ENCODE peak calls at places on chromosomes 6 and 20, in eight cellular contexts. J is prostate gland; P is hypothalamus; K is cardiac fibroblast; H is activated CD8-positive, alpha-beta memory T cell treated with anti-CD3 and anti-CD28 coated beads for 4 hours; M is stomach; C is effector CD4-positive, alpha-beta T cell; O is lower leg skin. A is an unnamed sample.

GRCh38 chr6:4564746-4565145 is 211.5 kb upstream of the CDYL start:
- DNase-seq in J (no peak), P (no peak), K (no peak), H (no peak), M (no peak), C (no peak), O (no peak), A (no peak)

GRCh38 chr6:34044945-34045595 is 100.8 kb downstream of the GRM4 start:
- DNase-seq in J (no peak), P (no peak), K (no peak), H (no peak), M (no peak), C (no peak), O (no peak), A (no peak)

GRCh38 chr6:8628063-8628462 is 192.7 kb upstream of the SLC35B3 start:
- DNase-seq in J (no peak), P (no peak), K (no peak), H (no peak), M (no peak), C (no peak), O (no peak), A (no peak)

GRCh38 chr6:165106261-165106660 is 203.1 kb downstream of the C6orf118 start:
- DNase-seq in J (no peak), P (no peak), K (no peak), H (no peak), M (no peak), C (no peak), O (no peak), A (no peak)

GRCh38 chr6:14775528-14775927 is 470.3 kb upstream of the JARID2 start:
- DNase-seq in J (no peak), P (no peak), K (peak; percentile 5), H (no peak), M (no peak), C (no peak), O (no peak), A (no peak)

GRCh38 chr6:170295519-170296422 is 4.9 kb upstream of the DLL1 start:
- DNase-seq in J (peak; percentile 41), P (no peak), K (no peak), H (no peak), M (peak; percentile 37), C (no peak), O (no peak), A (peak; percentile 13)

GRCh38 chr6:4059115-4059777 is 19.7 kb downstream of the FAM217A start:
- DNase-seq in J (no peak), P (no peak), K (peak; percentile 67), H (peak; percentile 45), M (no peak), C (peak; percentile 34), O (no peak), A (peak; percentile 13)

GRCh38 chr20:24027229-24027628 is 38.6 kb upstream of the GGTLC1 start:
- DNase-seq in J (peak; percentile 8), P (no peak), K (peak; percentile 84), H (peak; percentile 66), M (peak; percentile 40), C (peak; percentile 47), O (peak; percentile 74), A (peak; percentile 34)

GRCh38 chr6:40689181-40689580 is 102.0 kb upstream of the LRFN2 start:
- DNase-seq in J (no peak), P (no peak), K (no peak), H (no peak), M (no peak), C (no peak), O (no peak), A (no peak)

GRCh38 chr20:52230406-52230805 is 38.8 kb upstream of the ZFP64 start:
- DNase-seq in J (no peak), P (no peak), K (peak; percentile 43), H (no peak), M (no peak), C (no peak), O (no peak), A (no peak)

GRCh38 chr20:45880988-45881788 is at the start of gene ZSWIM1:
- DNase-seq in J (peak; percentile 100), P (peak; percentile 93), K (peak; percentile 99), H (peak; percentile 95), M (peak; percentile 100), C (peak; percentile 99), O (peak; percentile 100), A (peak; percentile 99)

GRCh38 chr6:33197431-33198048 is 2.9 kb downstream of the RXRB start:
- DNase-seq in J (peak; percentile 36), P (no peak), K (peak; percentile 83), H (no peak), M (peak; percentile 76), C (no peak), O (no peak), A (no peak)

GRCh38 chr6:26121141-26122004 is 34.1 kb downstream of the HFE start:
- DNase-seq in J (no peak), P (no peak), K (no peak), H (no peak), M (no peak), C (no peak), O (no peak), A (no peak)

GRCh38 chr20:45011108-45011526 is 44.8 kb downstream of the STK4 start:
- DNase-seq in J (peak; percentile 46), P (peak; percentile 1), K (peak; percentile 86), H (peak; percentile 32), M (peak; percentile 57), C (peak; percentile 41), O (peak; percentile 65), A (peak; percentile 10)

GRCh38 chr6:147205690-147206600 is 1.7 kb downstream of the STXBP5 start:
- DNase-seq in J (no peak), P (no peak), K (peak; percentile 59), H (no peak), M (no peak), C (no peak), O (no peak), A (no peak)

GRCh38 chr6:47168176-47168575 is 126.0 kb upstream of the ADGRF1 start:
- DNase-seq in J (peak; percentile 30), P (no peak), K (peak; percentile 96), H (no peak), M (peak; percentile 34), C (no peak), O (peak; percentile 32), A (no peak)

GRCh38 chr6:157629220-157629619 is 193.8 kb upstream of the SNX9 start:
- DNase-seq in J (no peak), P (no peak), K (peak; percentile 29), H (no peak), M (no peak), C (no peak), O (no peak), A (no peak)

GRCh38 chr6:75130784-75131183 is 75.1 kb downstream of the COL12A1 start:
- DNase-seq in J (no peak), P (no peak), K (peak; percentile 75), H (no peak), M (no peak), C (no peak), O (no peak), A (no peak)

A was measured in effector CD8-positive, alpha-beta T cell.